ENCODE peak calls at places on chromosome 21, in seven cellular contexts. K is AG10803, Q is sciatic nerve, V is HFFc6, O is RCC 7860, H is GM20000, L is GM23248. W is an unnamed sample.

GRCh38 chr21:27570306-27570868 is 603.5 kb upstream of the ADAMTS5 start:
- DNase-seq in L (peak), O (peak), V (peak), K (peak), H (no peak), Q (peak), W (peak)

GRCh38 chr21:36024782-36025181 is 35.5 kb downstream of the SETD4 start:
- DNase-seq in L (no peak), Q (no peak), V (no peak), O (no peak), H (no peak), K (no peak), W (no peak)

GRCh38 chr21:17497345-17497744 is 15.5 kb upstream of the CXADR start:
- DNase-seq in H (no peak), Q (no peak), L (no peak), V (no peak), O (no peak), K (no peak), W (no peak)

GRCh38 chr21:45932922-45933502 is 48.6 kb upstream of the COL6A1 start:
- DNase-seq in V (no peak), K (no peak), Q (no peak), O (no peak), H (no peak), L (no peak), W (no peak)

GRCh38 chr21:33703750-33704606 is 61.7 kb downstream of the ITSN1 start:
- DNase-seq in H (no peak), K (no peak), V (no peak), L (no peak), O (no peak), Q (no peak), W (no peak)

GRCh38 chr21:41112740-41113692 is 54.9 kb upstream of the BACE2 start:
- DNase-seq in Q (no peak), V (peak), H (no peak), L (peak), K (peak), O (peak), W (peak)

GRCh38 chr21:19792004-19792403 is 1206.2 kb upstream of the NCAM2 start:
- DNase-seq in K (no peak), V (no peak), H (no peak), O (no peak), L (no peak), Q (no peak), W (no peak)

GRCh38 chr21:40622531-40622930 is 224.4 kb downstream of the DSCAM start:
- DNase-seq in L (no peak), K (no peak), O (no peak), Q (no peak), V (no peak), H (no peak), W (no peak)

GRCh38 chr21:31161157-31161556 is 122.9 kb upstream of the KRTAP19-8 start:
- DNase-seq in Q (no peak), H (no peak), V (no peak), O (no peak), L (peak), K (peak), W (peak)

GRCh38 chr21:37259426-37259825 is 7.7 kb downstream of the VPS26C start:
- DNase-seq in O (no peak), H (no peak), Q (no peak), V (no peak), L (no peak), K (peak), W (no peak)

GRCh38 chr21:41466024-41466820 is 40.2 kb downstream of the MX1 start:
- DNase-seq in K (no peak), H (no peak), V (no peak), Q (no peak), O (no peak), L (no peak), W (no peak)

GRCh38 chr21:39669976-39670671 is 57.4 kb downstream of the B3GALT5 start:
- DNase-seq in O (no peak), Q (no peak), K (no peak), H (no peak), L (no peak), V (no peak), W (no peak)

GRCh38 chr21:46145840-46146691 is 9.3 kb downstream of the FTCD start:
- DNase-seq in V (no peak), Q (peak), K (no peak), O (no peak), H (no peak), L (no peak), W (no peak)

GRCh38 chr21:42030311-42030710 is 20.2 kb upstream of the ZBTB21 start:
- DNase-seq in H (no peak), O (no peak), K (no peak), V (no peak), Q (no peak), L (no peak), W (no peak)

GRCh38 chr21:43034098-43034497 is 41.5 kb downstream of the CBS start:
- DNase-seq in O (no peak), V (peak), K (no peak), L (peak), H (no peak), Q (no peak), W (peak)

GRCh38 chr21:44950351-44950750 is 10.5 kb downstream of the SLX9 start:
- DNase-seq in L (no peak), O (no peak), H (no peak), V (no peak), K (no peak), Q (no peak), W (no peak)

GRCh38 chr21:46168238-46168637 is 12.9 kb upstream of the FTCD start:
- DNase-seq in H (no peak), O (no peak), Q (no peak), K (no peak), V (no peak), L (no peak), W (no peak)

GRCh38 chr21:35189077-35189863 is 140.2 kb upstream of the RUNX1 start:
- DNase-seq in Q (no peak), O (no peak), V (peak), K (peak), L (peak), H (peak), W (peak)

GRCh38 chr21:45292399-45293213 is 4.9 kb upstream of the POFUT2 start:
- DNase-seq in O (peak), K (peak), L (peak), Q (peak), V (peak), H (peak), W (peak)

GRCh38 chr21:36208326-36209013 is 51.8 kb downstream of the DOP1B start:
- DNase-seq in O (no peak), H (no peak), K (no peak), L (no peak), Q (no peak), V (no peak), W (no peak)

GRCh38 chr21:45822002-45822397 is 159.6 kb upstream of the COL6A1 start:
- DNase-seq in K (no peak), V (no peak), O (no peak), L (no peak), H (no peak), Q (no peak), W (no peak)